ENCODE peak calls at places on chromosome 5, in four cellular contexts. One of them, this sample, is unnamed.

GRCh38 chr5:122649080-122649479 is 125.8 kb upstream of the SNX2 start:
- DNase-seq in fibroblast of lung: no peak
- DNase-seq in mesenchymal stem cell: no peak
- DNase-seq in IMR-90: no peak
- DNase-seq in this sample: no peak

GRCh38 chr5:133896446-133896845 is 72.0 kb downstream of the C5orf15 start:
- DNase-seq in mesenchymal stem cell: no peak
- DNase-seq in IMR-90: no peak
- DNase-seq in fibroblast of lung: no peak
- DNase-seq in this sample: no peak

GRCh38 chr5:168891175-168891812 is 312.1 kb upstream of the PANK3 start:
- DNase-seq in fibroblast of lung: no peak
- DNase-seq in IMR-90: no peak
- DNase-seq in mesenchymal stem cell: no peak
- DNase-seq in this sample: no peak

GRCh38 chr5:124620743-124621142 is 125.7 kb downstream of the ZNF608 start:
- DNase-seq in mesenchymal stem cell: no peak
- DNase-seq in fibroblast of lung: no peak
- DNase-seq in IMR-90: no peak
- DNase-seq in this sample: no peak

GRCh38 chr5:135432113-135432512 is 15.0 kb downstream of the DCANP1 start:
- DNase-seq in IMR-90: no peak
- DNase-seq in fibroblast of lung: no peak
- DNase-seq in mesenchymal stem cell: no peak
- DNase-seq in this sample: no peak

GRCh38 chr5:15354011-15354410 is 146.0 kb upstream of the FBXL7 start:
- DNase-seq in fibroblast of lung: no peak
- DNase-seq in mesenchymal stem cell: no peak
- DNase-seq in IMR-90: no peak
- DNase-seq in this sample: peak; percentile 8

GRCh38 chr5:125262782-125263181 is 516.3 kb upstream of the ZNF608 start:
- DNase-seq in IMR-90: peak; percentile 47
- DNase-seq in mesenchymal stem cell: no peak
- DNase-seq in fibroblast of lung: peak; percentile 13
- DNase-seq in this sample: no peak

GRCh38 chr5:17219006-17219422 is 1.6 kb downstream of the BASP1 start:
- DNase-seq in mesenchymal stem cell: peak; percentile 48
- DNase-seq in IMR-90: no peak
- DNase-seq in fibroblast of lung: no peak
- DNase-seq in this sample: peak; percentile 73

GRCh38 chr5:141951341-141951781 is 6.6 kb downstream of the PCDH12 start:
- DNase-seq in mesenchymal stem cell: peak; percentile 24
- DNase-seq in fibroblast of lung: no peak
- DNase-seq in IMR-90: no peak
- DNase-seq in this sample: no peak

GRCh38 chr5:5372930-5373329 is 49.5 kb upstream of the ICE1 start:
- DNase-seq in IMR-90: no peak
- DNase-seq in fibroblast of lung: no peak
- DNase-seq in mesenchymal stem cell: no peak
- DNase-seq in this sample: no peak

GRCh38 chr5:15222156-15222555 is 277.8 kb upstream of the FBXL7 start:
- DNase-seq in fibroblast of lung: no peak
- DNase-seq in IMR-90: no peak
- DNase-seq in mesenchymal stem cell: no peak
- DNase-seq in this sample: no peak

GRCh38 chr5:96942911-96943310 is 7.0 kb downstream of the LNPEP start:
- DNase-seq in IMR-90: peak; percentile 41
- DNase-seq in fibroblast of lung: no peak
- DNase-seq in mesenchymal stem cell: no peak
- DNase-seq in this sample: no peak

GRCh38 chr5:27472875-27473274 is 434.5 kb upstream of the CDH9 start:
- DNase-seq in fibroblast of lung: no peak
- DNase-seq in IMR-90: no peak
- DNase-seq in mesenchymal stem cell: peak; percentile 70
- DNase-seq in this sample: no peak

GRCh38 chr5:149550608-149551226 is 522 bp downstream of the CSNK1A1 start:
- DNase-seq in fibroblast of lung: no peak
- DNase-seq in IMR-90: no peak
- DNase-seq in mesenchymal stem cell: no peak
- DNase-seq in this sample: peak; percentile 46

GRCh38 chr5:80764786-80765185 is 110.0 kb upstream of the DHFR start:
- DNase-seq in fibroblast of lung: no peak
- DNase-seq in mesenchymal stem cell: peak; percentile 13
- DNase-seq in IMR-90: no peak
- DNase-seq in this sample: no peak

GRCh38 chr5:80762573-80762972 is 107.8 kb upstream of the DHFR start:
- DNase-seq in fibroblast of lung: no peak
- DNase-seq in IMR-90: no peak
- DNase-seq in mesenchymal stem cell: no peak
- DNase-seq in this sample: no peak

GRCh38 chr5:80763873-80764647 is 109.3 kb upstream of the DHFR start:
- DNase-seq in mesenchymal stem cell: peak; percentile 32
- DNase-seq in fibroblast of lung: no peak
- DNase-seq in IMR-90: peak; percentile 13
- DNase-seq in this sample: peak; percentile 3

GRCh38 chr5:80761966-80762365 is 107.2 kb upstream of the DHFR start:
- DNase-seq in mesenchymal stem cell: no peak
- DNase-seq in IMR-90: peak; percentile 11
- DNase-seq in fibroblast of lung: no peak
- DNase-seq in this sample: no peak

GRCh38 chr5:80763211-80763610 is 108.4 kb upstream of the DHFR start:
- DNase-seq in mesenchymal stem cell: peak; percentile 14
- DNase-seq in IMR-90: no peak
- DNase-seq in fibroblast of lung: peak; percentile 45
- DNase-seq in this sample: peak; percentile 16
- H3K4me3 ChIP-seq in mesenchymal stem cell: no peak overlapping the region
- H3K4me3 ChIP-seq in IMR-90: no peak overlapping the region
- H3K4me3 ChIP-seq in fibroblast of lung: no peak overlapping the region
- H3K4me3 ChIP-seq in this sample: no peak overlapping the region

GRCh38 chr5:170405822-170406221 is 16.7 kb upstream of the KCNMB1 start:
- DNase-seq in IMR-90: no peak
- DNase-seq in mesenchymal stem cell: no peak
- DNase-seq in fibroblast of lung: no peak
- DNase-seq in this sample: no peak

GRCh38 chr5:170407062-170407461 is 17.9 kb upstream of the KCNMB1 start:
- DNase-seq in mesenchymal stem cell: no peak
- DNase-seq in fibroblast of lung: no peak
- DNase-seq in IMR-90: no peak
- DNase-seq in this sample: no peak

GRCh38 chr5:170411100-170411499 is 21.9 kb upstream of the KCNMB1 start:
- DNase-seq in IMR-90: no peak
- DNase-seq in fibroblast of lung: no peak
- DNase-seq in mesenchymal stem cell: no peak
- DNase-seq in this sample: no peak

GRCh38 chr5:170408189-170408588 is 19.0 kb upstream of the KCNMB1 start:
- DNase-seq in fibroblast of lung: no peak
- DNase-seq in mesenchymal stem cell: no peak
- DNase-seq in IMR-90: no peak
- DNase-seq in this sample: no peak

GRCh38 chr5:170408866-170409265 is 19.7 kb upstream of the KCNMB1 start:
- DNase-seq in fibroblast of lung: no peak
- DNase-seq in mesenchymal stem cell: no peak
- DNase-seq in IMR-90: no peak
- DNase-seq in this sample: no peak
- H3K9ac ChIP-seq in fibroblast of lung: no peak overlapping the region
- H3K9ac ChIP-seq in mesenchymal stem cell: no peak overlapping the region
- H3K9ac ChIP-seq in IMR-90: no peak overlapping the region
- H3K9ac ChIP-seq in this sample: no peak overlapping the region

GRCh38 chr5:76717222-76718083 is 1.5 kb downstream of the F2R start:
- DNase-seq in mesenchymal stem cell: peak; percentile 20
- DNase-seq in fibroblast of lung: no peak
- DNase-seq in IMR-90: no peak
- DNase-seq in this sample: no peak
- H3K4me3 ChIP-seq in mesenchymal stem cell: no peak overlapping the region
- H3K4me3 ChIP-seq in fibroblast of lung: peak overlapping the region; percentile 92
- H3K4me3 ChIP-seq in IMR-90: peak overlapping the region; percentile 89
- H3K4me3 ChIP-seq in this sample: peak overlapping the region; percentile 89

DNA sequence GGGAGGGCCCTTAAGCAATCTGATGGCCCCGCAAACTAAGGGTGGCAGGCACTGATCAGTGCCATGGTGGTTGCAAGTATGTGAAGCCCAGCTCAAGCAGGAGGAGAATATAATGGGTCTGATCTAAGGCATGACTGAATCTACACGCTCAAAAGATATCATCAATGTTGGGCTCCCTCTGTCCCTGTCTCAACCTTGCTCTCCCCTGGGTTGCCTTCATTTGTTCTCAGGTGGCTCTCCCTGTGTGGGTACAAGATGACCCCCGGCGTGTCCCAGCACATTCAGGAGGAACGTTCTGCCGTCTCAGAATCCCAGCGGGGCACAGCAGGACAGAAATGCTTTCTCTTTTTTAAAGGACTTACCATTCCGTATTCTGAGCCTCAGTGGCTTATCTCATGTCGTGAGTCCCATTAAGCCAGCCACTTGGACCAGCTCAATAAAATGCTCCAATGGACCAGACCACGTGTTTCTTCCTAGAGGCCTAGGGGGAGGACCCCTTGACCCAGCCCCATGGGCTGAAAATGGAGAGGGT is 12.0 kb upstream of the RNF130 start:
- DNase-seq in fibroblast of lung: no peak
- DNase-seq in mesenchymal stem cell: no peak
- DNase-seq in IMR-90: no peak
- DNase-seq in this sample: no peak
- H3K9ac ChIP-seq in fibroblast of lung: no peak overlapping the region
- H3K9ac ChIP-seq in mesenchymal stem cell: no peak overlapping the region
- H3K9ac ChIP-seq in IMR-90: no peak overlapping the region
- H3K9ac ChIP-seq in this sample: no peak overlapping the region

DNA sequence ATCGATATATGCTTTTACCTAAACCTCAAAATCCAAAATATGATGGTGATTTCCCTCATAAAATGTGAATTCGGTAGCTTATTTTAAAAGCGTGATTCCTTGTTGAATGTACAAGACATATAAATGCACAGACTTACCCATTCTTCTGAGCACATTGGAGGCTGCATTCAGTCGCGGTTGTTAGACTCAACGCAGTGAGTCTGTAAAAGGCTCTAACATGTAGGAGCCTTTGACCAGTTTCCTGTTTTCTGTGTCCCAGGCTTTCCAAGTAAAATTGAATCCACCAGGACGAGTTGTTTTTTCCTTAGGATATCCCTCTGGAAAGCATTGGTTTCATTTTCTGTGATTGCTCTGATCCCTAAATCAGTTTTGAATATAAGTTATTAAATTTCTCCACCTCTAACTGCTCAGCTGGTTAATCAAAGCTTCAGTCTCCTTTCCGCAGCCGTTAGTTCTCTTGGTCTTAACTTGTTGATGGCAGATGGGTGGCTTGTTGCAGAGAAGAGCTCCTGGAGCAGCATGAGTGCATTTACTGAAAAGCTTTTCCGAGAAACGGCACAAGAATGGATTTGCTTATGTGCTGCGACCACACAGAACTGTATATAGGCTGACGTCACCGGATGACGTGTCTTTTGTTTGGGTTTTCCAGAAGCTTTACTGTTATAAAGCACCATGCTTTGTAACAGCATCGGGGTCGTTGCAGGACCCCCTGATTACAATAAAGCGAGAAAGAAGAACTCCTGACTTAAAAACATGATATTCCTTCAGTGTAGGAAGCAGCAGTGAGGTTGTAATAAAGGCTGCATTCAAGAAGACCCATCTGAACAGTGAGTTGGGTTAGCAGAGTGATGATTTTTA is at the start of gene LRRTM2:
- DNase-seq in IMR-90: peak; percentile 98
- DNase-seq in fibroblast of lung: peak; percentile 94
- DNase-seq in mesenchymal stem cell: peak; percentile 92
- DNase-seq in this sample: peak; percentile 89
- H3K4me3 ChIP-seq in IMR-90: peak within 1 kb of the TSS; percentile 28
- H3K4me3 ChIP-seq in fibroblast of lung: peak within 1 kb of the TSS; percentile 36
- H3K4me3 ChIP-seq in mesenchymal stem cell: no peak within 1 kb of the TSS
- H3K4me3 ChIP-seq in this sample: peak within 1 kb of the TSS; percentile 18

GRCh38 chr5:140224658-140225057 is 49.7 kb downstream of the CYSTM1 start:
- DNase-seq in mesenchymal stem cell: no peak
- DNase-seq in IMR-90: no peak
- DNase-seq in fibroblast of lung: no peak
- DNase-seq in this sample: no peak

GRCh38 chr5:140232731-140233130 is 57.7 kb downstream of the CYSTM1 start:
- DNase-seq in IMR-90: no peak
- DNase-seq in fibroblast of lung: no peak
- DNase-seq in mesenchymal stem cell: no peak
- DNase-seq in this sample: no peak

GRCh38 chr5:140227046-140227445 is 52.1 kb downstream of the CYSTM1 start:
- DNase-seq in IMR-90: no peak
- DNase-seq in mesenchymal stem cell: no peak
- DNase-seq in fibroblast of lung: no peak
- DNase-seq in this sample: no peak

GRCh38 chr5:140225396-140225795 is 50.4 kb downstream of the CYSTM1 start:
- DNase-seq in fibroblast of lung: no peak
- DNase-seq in mesenchymal stem cell: no peak
- DNase-seq in IMR-90: no peak
- DNase-seq in this sample: no peak

DNA sequence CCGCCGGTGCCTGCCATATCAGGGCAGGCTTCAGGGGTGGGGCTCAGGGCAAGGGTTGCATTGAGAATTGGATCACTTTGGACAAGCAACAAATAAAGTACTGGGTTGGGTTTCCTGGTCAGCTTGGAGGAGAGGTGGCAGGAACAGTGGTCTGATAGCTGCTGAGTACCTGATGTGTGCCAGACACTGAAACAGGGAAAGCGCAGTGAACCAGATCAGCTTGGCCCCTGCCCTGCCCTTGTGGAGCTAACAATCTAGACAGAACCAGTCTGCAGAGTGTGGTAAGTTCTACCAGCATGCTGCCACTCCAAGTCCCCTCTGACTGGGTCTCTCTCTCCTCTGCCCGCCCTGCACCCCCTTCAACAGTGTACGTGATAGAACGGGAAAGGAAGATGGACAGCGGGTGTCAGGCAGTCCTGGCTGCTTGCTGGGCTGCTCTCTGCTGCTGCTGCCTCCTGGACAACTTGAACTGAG is 53.4 kb downstream of the CYSTM1 start:
- DNase-seq in mesenchymal stem cell: no peak
- DNase-seq in IMR-90: no peak
- DNase-seq in fibroblast of lung: no peak
- DNase-seq in this sample: no peak
- H3K9ac ChIP-seq in mesenchymal stem cell: no peak overlapping the region
- H3K9ac ChIP-seq in IMR-90: no peak overlapping the region
- H3K9ac ChIP-seq in fibroblast of lung: no peak overlapping the region
- H3K9ac ChIP-seq in this sample: no peak overlapping the region

This sample was measured in adipocyte.